ENCODE peak calls at places on chromosomes 12 and 14, in seven cellular contexts. One of them, this sample, is unnamed.

GRCh38 chr14:100291305-100292075 is 14.8 kb downstream of the SLC25A29 start:
- DNase-seq in OCI-LY7: no peak
- DNase-seq in GM23338: no peak
- DNase-seq in GM23248: no peak
- DNase-seq in MM.1S: no peak
- DNase-seq in PC-3: no peak
- DNase-seq in neural progenitor cell: no peak
- DNase-seq in this sample: no peak

GRCh38 chr12:4047441-4047840 is 174.2 kb upstream of the PARP11 start:
- DNase-seq in GM23248: no peak
- DNase-seq in OCI-LY7: no peak
- DNase-seq in MM.1S: no peak
- DNase-seq in neural progenitor cell: no peak
- DNase-seq in PC-3: no peak
- DNase-seq in GM23338: no peak
- DNase-seq in this sample: no peak

GRCh38 chr12:509494-509893 is 49.8 kb downstream of the B4GALNT3 start:
- DNase-seq in GM23248: peak
- DNase-seq in MM.1S: no peak
- DNase-seq in GM23338: no peak
- DNase-seq in PC-3: peak
- DNase-seq in OCI-LY7: peak
- DNase-seq in neural progenitor cell: peak
- DNase-seq in this sample: no peak

GRCh38 chr12:10634427-10634826 is 21.0 kb upstream of the MAGOHB start:
- DNase-seq in GM23248: peak
- DNase-seq in OCI-LY7: no peak
- DNase-seq in MM.1S: no peak
- DNase-seq in GM23338: no peak
- DNase-seq in PC-3: peak
- DNase-seq in neural progenitor cell: no peak
- DNase-seq in this sample: no peak

GRCh38 chr12:95202691-95203476 is 14.4 kb downstream of the FGD6 start:
- DNase-seq in OCI-LY7: no peak
- DNase-seq in MM.1S: peak
- DNase-seq in PC-3: peak
- DNase-seq in GM23248: peak
- DNase-seq in GM23338: no peak
- DNase-seq in neural progenitor cell: no peak
- DNase-seq in this sample: no peak

GRCh38 chr12:100404769-100405407 is 48.0 kb downstream of the SLC17A8 start:
- DNase-seq in OCI-LY7: peak
- DNase-seq in GM23248: peak
- DNase-seq in MM.1S: peak
- DNase-seq in neural progenitor cell: peak
- DNase-seq in GM23338: peak
- DNase-seq in PC-3: peak
- DNase-seq in this sample: peak

GRCh38 chr12:105783983-105784947 is 354.5 kb downstream of the NUAK1 start:
- DNase-seq in GM23248: no peak
- DNase-seq in neural progenitor cell: no peak
- DNase-seq in PC-3: no peak
- DNase-seq in GM23338: no peak
- DNase-seq in MM.1S: peak
- DNase-seq in OCI-LY7: peak
- DNase-seq in this sample: no peak

GRCh38 chr12:96810057-96810456 is 97.0 kb upstream of the NEDD1 start:
- DNase-seq in PC-3: peak
- DNase-seq in MM.1S: peak
- DNase-seq in neural progenitor cell: peak
- DNase-seq in GM23248: no peak
- DNase-seq in OCI-LY7: no peak
- DNase-seq in GM23338: peak
- DNase-seq in this sample: no peak

GRCh38 chr12:109589691-109590245 is 16.2 kb downstream of the MVK start:
- DNase-seq in PC-3: no peak
- DNase-seq in MM.1S: no peak
- DNase-seq in GM23338: no peak
- DNase-seq in neural progenitor cell: no peak
- DNase-seq in OCI-LY7: no peak
- DNase-seq in GM23248: no peak
- DNase-seq in this sample: no peak

GRCh38 chr14:72389200-72389599 is 457.0 kb downstream of the RGS6 start:
- DNase-seq in OCI-LY7: no peak
- DNase-seq in GM23338: no peak
- DNase-seq in MM.1S: no peak
- DNase-seq in GM23248: no peak
- DNase-seq in PC-3: no peak
- DNase-seq in neural progenitor cell: no peak
- DNase-seq in this sample: no peak

GRCh38 chr12:131197490-131197889 is 243.8 kb downstream of the ADGRD1 start:
- DNase-seq in PC-3: no peak
- DNase-seq in neural progenitor cell: no peak
- DNase-seq in MM.1S: no peak
- DNase-seq in OCI-LY7: no peak
- DNase-seq in GM23248: no peak
- DNase-seq in GM23338: no peak
- DNase-seq in this sample: no peak

GRCh38 chr14:96586921-96587822 is 85.0 kb downstream of the PAPOLA start:
- DNase-seq in GM23338: no peak
- DNase-seq in OCI-LY7: no peak
- DNase-seq in GM23248: no peak
- DNase-seq in neural progenitor cell: no peak
- DNase-seq in MM.1S: no peak
- DNase-seq in PC-3: no peak
- DNase-seq in this sample: no peak

GRCh38 chr12:56146492-56147460 is 5.6 kb upstream of the MYL6B start:
- DNase-seq in GM23248: no peak
- DNase-seq in PC-3: peak
- DNase-seq in GM23338: no peak
- DNase-seq in OCI-LY7: no peak
- DNase-seq in neural progenitor cell: no peak
- DNase-seq in MM.1S: no peak
- DNase-seq in this sample: no peak

GRCh38 chr12:44873898-44874297 is 2.2 kb downstream of the NELL2 start:
- DNase-seq in PC-3: peak
- DNase-seq in GM23338: peak
- DNase-seq in neural progenitor cell: no peak
- DNase-seq in MM.1S: peak
- DNase-seq in GM23248: peak
- DNase-seq in OCI-LY7: peak
- DNase-seq in this sample: peak
- TF ChIP-seq EZH2phosphoT487 in PC-3: no peak
- TF ChIP-seq EZH2phosphoT487 in GM23338: no peak
- TF ChIP-seq EZH2phosphoT487 in neural progenitor cell: no peak
- TF ChIP-seq EZH2phosphoT487 in MM.1S: no peak
- TF ChIP-seq EZH2phosphoT487 in GM23248: no peak
- TF ChIP-seq EZH2phosphoT487 in OCI-LY7: no peak
- TF ChIP-seq EZH2phosphoT487 in this sample: no peak

DNA sequence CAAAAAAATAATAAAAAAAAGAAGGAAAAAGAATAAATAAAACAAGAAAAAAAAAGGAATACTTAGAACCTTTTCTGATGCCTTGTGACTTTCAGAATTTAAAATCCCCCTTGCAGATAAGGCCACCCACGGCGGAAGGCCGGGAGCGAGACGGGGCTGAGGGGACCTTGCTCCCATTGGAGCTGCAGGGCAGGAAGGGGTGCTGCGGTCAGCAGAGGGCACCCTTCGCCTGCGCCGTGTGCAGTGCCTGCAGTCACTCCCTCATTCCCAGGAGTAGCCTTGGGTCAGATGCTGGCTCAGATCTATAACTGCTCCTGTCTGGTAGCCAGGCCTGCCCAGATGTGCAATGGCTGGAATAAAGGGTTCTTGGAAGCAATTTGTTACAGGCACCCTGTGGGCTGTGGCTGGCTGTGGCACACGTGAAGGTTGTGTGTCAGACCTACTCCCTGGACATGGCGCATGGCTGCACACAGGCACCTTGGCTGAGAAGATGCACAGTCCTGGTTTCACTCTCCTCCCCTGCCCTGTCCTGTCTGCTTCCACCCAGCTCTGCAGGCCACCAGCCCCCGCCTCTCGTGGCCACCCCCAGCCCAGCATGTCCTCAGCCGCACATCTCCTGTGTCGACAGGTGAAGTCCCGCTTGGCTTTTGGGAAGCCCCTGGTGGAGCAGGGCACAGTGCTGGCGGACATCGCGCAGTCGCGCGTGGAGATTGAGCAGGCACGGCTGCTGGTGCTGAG is 13.4 kb upstream of the ALDH2 start:
- DNase-seq in GM23248: peak
- DNase-seq in OCI-LY7: peak
- DNase-seq in neural progenitor cell: peak
- DNase-seq in MM.1S: no peak
- DNase-seq in PC-3: peak
- DNase-seq in GM23338: peak
- DNase-seq in this sample: peak
- TF ChIP-seq EZH2phosphoT487 in GM23248: no peak
- TF ChIP-seq EZH2phosphoT487 in OCI-LY7: no peak
- TF ChIP-seq EZH2phosphoT487 in neural progenitor cell: no peak
- TF ChIP-seq EZH2phosphoT487 in MM.1S: no peak
- TF ChIP-seq EZH2phosphoT487 in PC-3: no peak
- TF ChIP-seq EZH2phosphoT487 in GM23338: no peak
- TF ChIP-seq EZH2phosphoT487 in this sample: no peak

GRCh38 chr12:122403831-122404230 is 18.6 kb downstream of the CLIP1 start:
- DNase-seq in OCI-LY7: no peak
- DNase-seq in MM.1S: no peak
- DNase-seq in GM23248: no peak
- DNase-seq in PC-3: no peak
- DNase-seq in GM23338: no peak
- DNase-seq in neural progenitor cell: no peak
- DNase-seq in this sample: no peak

GRCh38 chr12:122402264-122402663 is 20.2 kb downstream of the CLIP1 start:
- DNase-seq in GM23338: no peak
- DNase-seq in MM.1S: no peak
- DNase-seq in PC-3: no peak
- DNase-seq in OCI-LY7: no peak
- DNase-seq in neural progenitor cell: no peak
- DNase-seq in GM23248: no peak
- DNase-seq in this sample: no peak

GRCh38 chr12:122407208-122407607 is 15.3 kb downstream of the CLIP1 start:
- DNase-seq in OCI-LY7: no peak
- DNase-seq in neural progenitor cell: no peak
- DNase-seq in PC-3: no peak
- DNase-seq in MM.1S: no peak
- DNase-seq in GM23248: no peak
- DNase-seq in GM23338: no peak
- DNase-seq in this sample: no peak

GRCh38 chr12:122403115-122403770 is 19.2 kb downstream of the CLIP1 start:
- DNase-seq in MM.1S: peak
- DNase-seq in PC-3: no peak
- DNase-seq in OCI-LY7: no peak
- DNase-seq in neural progenitor cell: no peak
- DNase-seq in GM23248: no peak
- DNase-seq in GM23338: no peak
- DNase-seq in this sample: no peak

DNA sequence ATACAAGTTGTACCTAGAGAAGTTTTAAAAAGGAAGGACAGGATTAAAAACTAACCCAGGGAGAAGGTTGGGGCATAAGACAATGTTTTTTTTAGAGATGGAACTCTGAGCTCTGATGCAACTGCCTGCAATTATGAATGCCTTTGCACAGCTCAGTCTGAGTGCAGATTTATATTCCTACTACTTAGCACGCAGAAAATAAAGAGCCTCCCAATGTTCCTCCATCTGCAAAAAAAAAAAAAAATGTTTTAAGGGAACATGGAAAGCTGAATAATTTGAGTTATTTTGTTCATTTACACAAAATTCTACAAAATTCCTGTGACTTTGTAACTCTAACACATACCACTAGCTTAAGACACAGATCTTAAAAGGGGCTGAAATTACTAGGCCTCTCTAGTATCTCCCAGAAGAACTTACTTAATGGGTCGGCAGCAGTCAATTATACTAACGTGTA is 15.7 kb downstream of the CLIP1 start:
- DNase-seq in OCI-LY7: peak
- DNase-seq in neural progenitor cell: no peak
- DNase-seq in GM23248: peak
- DNase-seq in MM.1S: no peak
- DNase-seq in PC-3: no peak
- DNase-seq in GM23338: no peak
- DNase-seq in this sample: no peak
- TF ChIP-seq EZH2phosphoT487 in OCI-LY7: no peak
- TF ChIP-seq EZH2phosphoT487 in neural progenitor cell: no peak
- TF ChIP-seq EZH2phosphoT487 in GM23248: no peak
- TF ChIP-seq EZH2phosphoT487 in MM.1S: no peak
- TF ChIP-seq EZH2phosphoT487 in PC-3: no peak
- TF ChIP-seq EZH2phosphoT487 in GM23338: no peak
- TF ChIP-seq EZH2phosphoT487 in this sample: no peak

GRCh38 chr12:52537101-52537500 is 15.8 kb downstream of the KRT71 start:
- DNase-seq in PC-3: no peak
- DNase-seq in GM23248: no peak
- DNase-seq in MM.1S: no peak
- DNase-seq in neural progenitor cell: no peak
- DNase-seq in OCI-LY7: no peak
- DNase-seq in GM23338: no peak
- DNase-seq in this sample: no peak

GRCh38 chr12:52539821-52540173 is 13.1 kb downstream of the KRT71 start:
- DNase-seq in neural progenitor cell: no peak
- DNase-seq in GM23338: no peak
- DNase-seq in MM.1S: no peak
- DNase-seq in GM23248: no peak
- DNase-seq in OCI-LY7: no peak
- DNase-seq in PC-3: no peak
- DNase-seq in this sample: no peak

GRCh38 chr12:52540531-52540930 is 12.4 kb downstream of the KRT71 start:
- DNase-seq in GM23248: no peak
- DNase-seq in OCI-LY7: no peak
- DNase-seq in PC-3: no peak
- DNase-seq in neural progenitor cell: no peak
- DNase-seq in MM.1S: no peak
- DNase-seq in GM23338: no peak
- DNase-seq in this sample: no peak

GRCh38 chr12:52541709-52542108 is 11.2 kb downstream of the KRT71 start:
- DNase-seq in PC-3: no peak
- DNase-seq in neural progenitor cell: no peak
- DNase-seq in GM23338: no peak
- DNase-seq in OCI-LY7: no peak
- DNase-seq in GM23248: no peak
- DNase-seq in MM.1S: no peak
- DNase-seq in this sample: no peak

DNA sequence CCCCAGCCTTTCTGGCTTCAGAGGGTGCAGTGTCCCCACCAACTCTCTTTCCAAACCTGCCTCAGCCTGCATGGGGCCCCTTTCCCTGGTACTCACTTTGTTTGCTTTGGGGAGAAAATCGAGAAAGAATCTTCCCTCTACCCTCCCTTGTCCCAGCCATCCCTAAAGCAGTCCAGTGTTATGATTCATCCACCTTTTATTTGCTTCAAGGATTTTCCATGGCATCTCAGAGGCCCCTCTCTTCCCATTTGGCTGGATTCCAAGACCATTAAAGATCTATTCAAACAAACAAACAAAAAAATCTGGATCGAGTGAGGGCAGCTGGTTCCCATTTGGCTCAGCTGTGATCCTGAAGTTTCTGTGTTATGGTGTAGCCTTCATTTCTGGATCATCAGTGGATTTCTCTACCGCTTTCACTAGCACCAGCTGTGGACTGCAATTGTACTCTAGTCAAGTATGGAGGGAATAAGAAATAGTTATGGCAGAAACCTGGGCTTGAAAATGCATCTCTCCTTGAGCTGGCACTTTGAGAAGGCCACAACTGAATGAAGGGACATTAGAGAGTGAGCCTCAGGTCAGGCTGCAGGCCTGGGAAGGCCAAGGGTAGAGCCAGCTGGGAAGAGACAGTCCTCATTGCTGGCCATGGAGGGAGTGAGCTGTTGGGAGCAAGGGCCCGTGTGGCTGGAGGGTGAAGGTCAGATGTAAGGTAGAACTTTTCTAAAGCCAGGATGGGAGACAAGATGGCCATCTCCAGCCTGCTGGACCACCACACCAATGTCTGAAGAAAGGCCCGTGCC is 13.7 kb downstream of the KRT71 start:
- DNase-seq in GM23248: peak
- DNase-seq in MM.1S: no peak
- DNase-seq in OCI-LY7: no peak
- DNase-seq in PC-3: peak
- DNase-seq in neural progenitor cell: no peak
- DNase-seq in GM23338: no peak
- DNase-seq in this sample: no peak
- TF ChIP-seq EZH2phosphoT487 in GM23248: no peak
- TF ChIP-seq EZH2phosphoT487 in MM.1S: no peak
- TF ChIP-seq EZH2phosphoT487 in OCI-LY7: no peak
- TF ChIP-seq EZH2phosphoT487 in PC-3: no peak
- TF ChIP-seq EZH2phosphoT487 in neural progenitor cell: no peak
- TF ChIP-seq EZH2phosphoT487 in GM23338: no peak
- TF ChIP-seq EZH2phosphoT487 in this sample: no peak